ENCODE peak calls at places on chromosome 12, in four cellular contexts. V, Y, C and A are unnamed samples. For H3K4me1, the result is how much of the 10 kb centered on the place peaks cover.

GRCh38 chr12:46400406-46400805 is 27.8 kb upstream of the SLC38A2 start:
- DNase-seq in V (peak), Y (no peak), C (no peak), A (peak)

GRCh38 chr12:8554451-8555195 is 13.9 kb upstream of the CLEC4E start:
- DNase-seq in V (peak), Y (no peak), C (no peak), A (peak)

GRCh38 chr12:55932546-55932919 is 1.6 kb downstream of the DGKA start:
- DNase-seq in V (peak), Y (no peak), C (no peak), A (no peak)

GRCh38 chr12:49810159-49810459 is 18.1 kb downstream of the NCKAP5L start:
- DNase-seq in V (no peak), Y (no peak), C (no peak), A (no peak)

GRCh38 chr12:132955094-132955932 is 793 bp downstream of the ZNF605 start:
- DNase-seq in V (peak), Y (no peak), C (no peak), A (peak)

GRCh38 chr12:109734219-109735000 is 20.8 kb downstream of the FAM222A start:
- DNase-seq in V (no peak), Y (no peak), C (no peak), A (no peak)

GRCh38 chr12:88272456-88272855 is 130.3 kb downstream of the TMTC3 start:
- DNase-seq in V (no peak), Y (no peak), C (no peak), A (no peak)

GRCh38 chr12:131699434-131699833 is 11.5 kb upstream of the SFSWAP start:
- DNase-seq in V (no peak), Y (no peak), C (no peak), A (peak)

GRCh38 chr12:121061831-121062230 is 22.8 kb upstream of the OASL start:
- DNase-seq in V (peak), Y (peak), C (no peak), A (no peak)

GRCh38 chr12:47080725-47081502 is 1.2 kb upstream of the AMIGO2 start:
- DNase-seq in V (peak), Y (no peak), C (no peak), A (peak)

GRCh38 chr12:115691123-115691522 is 586.4 kb downstream of the MED13L start:
- DNase-seq in V (no peak), Y (peak), C (no peak), A (no peak)

GRCh38 chr12:15629761-15630160 is 159.4 kb downstream of the EPS8 start:
- DNase-seq in V (peak), Y (no peak), C (no peak), A (peak)

DNA sequence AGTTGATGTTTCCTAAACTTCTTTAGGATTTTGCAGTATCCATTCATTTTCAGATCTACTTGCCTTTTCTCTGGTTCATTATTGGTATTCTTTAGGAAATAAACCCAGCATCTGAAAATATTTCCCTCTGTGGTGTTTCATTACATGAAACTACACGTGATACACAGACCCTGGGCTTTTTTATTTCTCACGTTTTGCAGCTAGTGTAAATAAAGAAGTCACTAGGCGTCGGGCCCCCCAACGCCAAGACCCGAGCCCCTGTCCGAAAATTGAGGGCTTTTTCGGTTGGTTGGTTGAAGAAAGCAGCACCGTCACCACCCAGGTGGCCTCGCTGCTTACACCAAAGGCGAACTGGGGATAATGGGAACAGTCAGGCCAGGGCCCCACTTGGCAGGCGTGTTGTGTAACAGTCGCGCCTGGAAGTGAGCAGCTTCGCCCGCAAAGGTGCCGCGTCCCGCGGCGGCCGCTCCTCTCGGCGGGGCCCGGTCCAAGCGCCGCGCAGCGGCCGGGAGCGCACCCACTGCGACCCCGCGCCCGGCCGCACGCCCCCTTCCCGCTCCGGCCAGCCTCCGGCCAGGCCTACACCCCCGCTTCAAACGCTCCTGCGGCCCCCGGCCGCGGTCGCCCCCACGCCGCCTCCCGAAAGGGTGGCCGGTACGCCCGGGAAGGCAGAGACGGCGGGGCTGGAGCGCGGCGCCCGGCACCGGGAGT is 1.2 kb downstream of the DUSP16 start:
- DNase-seq in V (peak), Y (no peak), C (peak), A (no peak)
- TF ChIP-seq CTCF in V (no peak), Y (no peak), C (no peak), A (peak)

DNA sequence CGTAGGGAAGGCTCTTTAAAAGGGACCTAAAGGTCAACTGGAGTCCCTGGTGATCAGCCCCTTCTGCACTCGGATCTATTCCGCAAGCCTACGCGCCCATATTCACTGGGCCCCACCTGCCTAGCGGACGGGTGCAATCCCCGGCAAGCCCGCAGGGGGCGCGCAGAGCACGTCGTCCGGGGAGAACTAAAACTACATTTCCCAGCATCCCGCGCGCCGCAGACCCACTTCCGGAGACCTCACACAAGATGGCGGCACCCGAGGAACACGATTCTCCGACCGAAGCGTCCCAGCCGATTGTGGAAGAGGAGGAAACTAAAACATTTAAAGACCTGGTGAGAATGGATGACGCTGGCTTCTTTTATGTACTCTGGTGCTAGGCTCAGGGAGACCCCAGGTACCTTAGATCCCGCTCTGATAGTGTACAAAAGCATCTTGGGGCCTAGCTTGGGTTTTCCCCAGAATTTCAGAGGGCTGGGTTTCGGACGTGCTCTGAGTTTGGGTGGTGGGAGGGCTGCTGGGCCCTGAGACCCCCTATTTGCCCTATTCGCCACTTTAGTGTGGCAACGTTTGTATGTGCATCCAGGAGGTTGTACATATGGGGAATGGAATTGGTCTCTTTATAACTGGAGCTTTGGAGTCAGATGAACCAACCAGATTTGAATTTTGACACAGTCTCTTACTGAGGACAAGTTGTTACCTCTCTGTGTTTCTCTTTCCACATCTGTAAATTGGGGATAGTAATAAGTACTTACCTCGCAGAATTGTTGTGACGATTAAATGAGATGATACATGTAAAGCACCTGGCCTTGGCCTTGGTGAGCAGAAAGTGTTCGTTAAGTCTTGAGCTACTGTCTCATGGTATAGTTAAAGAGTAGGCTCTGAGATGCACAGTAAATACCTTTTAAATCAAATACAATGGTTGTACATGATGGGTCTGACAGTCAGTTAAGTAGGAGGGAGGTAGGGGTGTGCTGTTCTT is at the start of gene DDX47:
- DNase-seq in V (peak), Y (peak), C (peak), A (peak)
- H3K4me1 ChIP-seq in V (under half), Y (half or more), C (under half), A (under half)

DNA sequence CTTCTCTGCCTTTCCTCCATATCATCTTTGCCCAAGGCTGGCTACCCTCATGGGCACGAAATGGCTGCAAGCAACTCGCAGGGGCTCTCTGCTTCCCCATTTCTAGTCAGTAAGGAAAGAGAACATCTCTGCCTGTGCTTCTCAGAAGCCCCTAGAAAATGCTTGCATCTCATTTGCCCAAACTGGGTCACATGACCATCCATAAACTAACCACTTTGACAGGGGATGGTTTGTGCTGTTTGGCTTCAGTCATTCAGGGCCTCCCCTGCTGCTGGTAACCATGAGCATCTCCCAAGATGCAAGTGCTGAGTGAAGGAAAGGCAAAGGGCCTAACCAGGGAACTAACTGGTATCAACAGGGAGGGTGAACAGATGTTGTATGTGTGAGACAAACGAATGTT is 91.1 kb downstream of the CCDC60 start:
- DNase-seq in V (no peak), Y (no peak), C (no peak), A (no peak)
- TF ChIP-seq CTCF in V (no peak), Y (no peak), C (no peak), A (no peak)

GRCh38 chr12:549476-550082 is 89.8 kb downstream of the B4GALNT3 start:
- DNase-seq in V (no peak), Y (no peak), C (no peak), A (no peak)

GRCh38 chr12:553216-554000 is 93.7 kb downstream of the B4GALNT3 start:
- DNase-seq in V (no peak), Y (no peak), C (no peak), A (no peak)

GRCh38 chr12:547883-548470 is 88.2 kb downstream of the B4GALNT3 start:
- DNase-seq in V (no peak), Y (no peak), C (no peak), A (no peak)

GRCh38 chr12:552466-552865 is 92.7 kb downstream of the B4GALNT3 start:
- DNase-seq in V (no peak), Y (no peak), C (no peak), A (no peak)

DNA sequence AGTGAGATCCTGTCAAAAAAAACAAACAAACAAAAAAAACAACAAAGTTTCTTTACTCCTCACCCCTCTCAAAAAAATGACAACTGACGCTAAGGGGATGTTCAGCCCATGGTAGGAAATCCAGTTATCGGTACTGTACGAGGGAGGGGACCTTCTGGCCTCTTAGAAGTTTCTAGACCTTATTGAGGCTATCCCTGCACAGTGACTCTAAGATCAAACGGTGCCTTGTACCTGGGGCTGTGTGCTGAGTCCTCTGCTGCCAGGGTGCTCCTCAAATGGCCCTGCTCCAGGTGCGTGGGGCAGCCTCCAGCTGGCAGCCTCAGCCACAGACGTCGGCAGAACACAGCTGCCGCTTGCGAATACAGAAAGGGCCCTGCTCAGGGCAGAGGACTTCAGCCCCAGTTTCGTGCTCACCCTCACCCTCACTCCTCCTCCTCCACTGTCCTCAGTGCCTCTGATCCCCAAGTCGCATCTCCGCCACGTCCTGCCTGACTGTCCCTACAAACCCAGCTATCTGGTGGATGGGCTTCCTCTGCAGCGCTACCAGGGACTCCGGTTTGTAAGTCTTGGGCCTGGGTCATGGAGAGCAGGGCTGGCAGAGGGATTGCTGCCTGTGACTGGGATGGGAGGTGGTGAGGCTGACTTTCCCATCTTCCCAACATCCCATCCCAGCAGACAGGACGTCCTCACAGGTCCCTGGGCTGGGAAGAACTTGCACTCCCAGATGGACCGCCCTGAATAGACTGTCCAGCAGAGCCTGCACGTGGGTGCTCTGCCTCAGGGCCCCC is 90.9 kb downstream of the B4GALNT3 start:
- DNase-seq in V (no peak), Y (no peak), C (no peak), A (no peak)
- H3K4me1 ChIP-seq in V (under half), Y (under half), C (under half), A (under half)